ENCODE peak calls at places on chromosome 12, in six cellular contexts. L is IMR-90; D is left lung; R is cardiac muscle cell; I is astrocyte; X is CD4-positive, alpha-beta memory T cell. Z is an unnamed sample. For H3K9me3, the result is how much of the 10 kb centered on the place peaks cover.

GRCh38 chr12:47811070-47811391 is 8.7 kb downstream of the HDAC7 start:
- DNase-seq in I (no peak), R (peak), L (no peak), X (no peak), D (no peak), Z (no peak)

GRCh38 chr12:63440063-63440462 is 228.2 kb downstream of the DPY19L2 start:
- DNase-seq in D (no peak), X (no peak), R (no peak), I (peak), L (no peak), Z (no peak)

GRCh38 chr12:57637364-57637763 is 4.4 kb upstream of the B4GALNT1 start:
- DNase-seq in X (no peak), L (no peak), D (no peak), I (no peak), R (no peak), Z (no peak)

GRCh38 chr12:124328116-124328515 is 33.2 kb downstream of the RFLNA start:
- DNase-seq in D (no peak), X (no peak), I (no peak), R (no peak), L (no peak), Z (no peak)

GRCh38 chr12:78793491-78793890 is 71.1 kb upstream of the SYT1 start:
- DNase-seq in D (no peak), R (no peak), I (peak), X (no peak), L (peak), Z (no peak)

GRCh38 chr12:30257614-30258013 is 438.1 kb downstream of the IPO8 start:
- DNase-seq in L (no peak), R (no peak), X (no peak), D (no peak), I (no peak), Z (no peak)

GRCh38 chr12:80195143-80195726 is 95.9 kb downstream of the OTOGL start:
- DNase-seq in L (peak), X (no peak), R (peak), D (no peak), I (peak), Z (peak)

GRCh38 chr12:121124402-121125109 is 8.1 kb upstream of the P2RX7 start:
- DNase-seq in R (no peak), I (peak), X (no peak), D (no peak), L (peak), Z (no peak)

GRCh38 chr12:47942327-47943230 is 20.8 kb upstream of the TMEM106C start:
- DNase-seq in I (no peak), D (no peak), X (peak), R (no peak), L (no peak), Z (peak)

GRCh38 chr12:13425766-13426165 is 229.2 kb downstream of the EMP1 start:
- DNase-seq in D (no peak), X (no peak), I (peak), R (no peak), L (peak), Z (no peak)

GRCh38 chr12:110778801-110779577 is 36.3 kb upstream of the PPP1CC start:
- DNase-seq in D (no peak), X (no peak), I (no peak), L (no peak), R (no peak), Z (no peak)

GRCh38 chr12:128381961-128382360 is 115.0 kb downstream of the TMEM132C start:
- DNase-seq in L (no peak), R (no peak), I (no peak), D (no peak), X (no peak), Z (no peak)
- H3K9me3 ChIP-seq in L (under half), R (under half), I (under half), D (under half), X (under half), Z (under half)

GRCh38 chr12:127214196-127214595 is 1052.8 kb upstream of the TMEM132C start:
- DNase-seq in R (no peak), L (no peak), I (no peak), D (no peak), X (no peak), Z (no peak)

GRCh38 chr12:127205781-127206535 is 1061.0 kb upstream of the TMEM132C start:
- DNase-seq in I (no peak), D (no peak), R (no peak), X (no peak), L (no peak), Z (no peak)

GRCh38 chr12:127209318-127209717 is 1057.7 kb upstream of the TMEM132C start:
- DNase-seq in X (no peak), R (no peak), D (no peak), L (no peak), I (no peak), Z (no peak)
- H3K9me3 ChIP-seq in X (under half), R (under half), D (under half), L (under half), I (under half), Z (under half)

GRCh38 chr12:34604227-34604626 is 581.9 kb downstream of the ALG10 start:
- DNase-seq in X (no peak), I (no peak), R (no peak), L (no peak), D (no peak), Z (no peak)

GRCh38 chr12:34604631-34605509 is 582.6 kb downstream of the ALG10 start:
- DNase-seq in X (no peak), R (no peak), D (no peak), I (no peak), L (no peak), Z (no peak)

GRCh38 chr12:34601689-34602088 is 579.4 kb downstream of the ALG10 start:
- DNase-seq in L (no peak), I (no peak), X (no peak), R (no peak), D (no peak), Z (no peak)

GRCh38 chr12:34602213-34602940 is 580.1 kb downstream of the ALG10 start:
- DNase-seq in R (no peak), X (no peak), L (no peak), D (no peak), I (no peak), Z (no peak)

DNA sequence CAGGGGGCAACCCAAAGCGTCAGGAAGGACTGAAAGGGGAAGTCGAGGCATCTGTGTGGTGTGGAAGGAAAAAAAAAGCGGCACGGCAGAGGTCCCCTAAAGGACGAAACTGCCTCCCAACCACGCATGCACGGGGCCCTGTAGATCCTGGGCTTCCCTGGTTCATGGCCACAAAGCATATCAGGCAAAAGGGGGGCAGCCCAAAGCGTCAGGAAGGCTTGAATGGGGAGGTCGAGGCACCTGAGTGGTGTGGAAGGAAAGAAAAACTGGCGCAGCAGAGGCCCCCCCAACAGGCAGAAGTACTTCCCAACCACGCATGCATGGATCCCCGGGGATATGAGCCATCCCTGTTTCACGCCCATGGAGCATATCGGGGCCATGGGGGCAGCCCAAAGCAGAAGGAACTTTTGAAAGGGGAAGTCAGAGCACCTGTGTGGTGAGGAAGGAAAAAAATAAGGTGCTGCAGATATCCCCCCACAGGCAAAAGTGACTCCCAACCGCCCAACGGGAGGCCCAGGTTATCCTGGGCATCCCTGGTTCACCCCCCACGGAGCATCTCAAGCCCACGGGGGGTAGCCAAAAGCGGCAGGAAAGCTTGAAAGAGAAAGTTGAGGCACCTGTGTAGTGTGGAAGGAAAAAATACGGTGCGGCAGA is 581.2 kb downstream of the ALG10 start:
- DNase-seq in R (no peak), D (no peak), L (no peak), I (no peak), X (no peak), Z (no peak)
- H3K9me3 ChIP-seq in R (under half), D (under half), L (half or more), I (under half), X (under half), Z (half or more)

DNA sequence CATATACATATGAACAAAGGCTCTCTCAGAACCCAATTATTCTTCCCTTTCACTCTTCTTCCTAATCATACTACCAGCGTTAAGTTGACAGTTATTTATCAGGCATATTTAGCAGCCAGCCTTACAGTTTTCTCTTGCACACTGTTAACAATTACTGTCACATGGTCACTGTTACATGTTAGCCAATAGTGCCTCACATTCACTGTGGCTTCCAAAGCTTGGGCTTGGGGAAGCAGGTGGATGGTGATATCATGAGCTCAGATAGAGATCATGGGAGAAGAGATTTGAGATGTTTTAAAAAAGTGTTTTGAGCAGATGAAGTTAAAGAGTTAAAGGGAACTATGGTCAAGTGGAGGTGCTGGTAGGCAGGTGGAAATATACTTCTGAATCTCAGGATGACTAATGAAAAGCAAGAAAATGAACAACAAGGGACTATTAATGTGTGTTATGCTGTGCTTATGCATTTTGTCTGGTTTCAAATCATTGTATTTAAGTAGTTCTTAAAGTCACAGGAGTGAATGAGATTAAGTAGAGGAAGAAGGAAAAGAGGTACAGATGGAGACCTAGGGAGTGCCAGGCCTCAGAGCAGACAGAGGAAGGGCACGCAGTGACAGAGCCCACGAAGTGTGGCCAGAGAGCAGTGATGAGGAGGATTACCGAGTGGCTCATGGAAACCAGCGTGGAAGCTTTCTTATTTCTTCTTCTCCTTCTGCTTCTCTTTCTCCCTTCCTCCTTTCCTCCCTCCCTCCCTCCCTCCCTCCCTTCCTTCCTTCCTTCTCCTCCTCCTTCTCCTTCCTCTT is 39.6 kb downstream of the BICD1 start:
- DNase-seq in R (no peak), D (no peak), X (no peak), I (no peak), L (no peak), Z (no peak)
- H3K9me3 ChIP-seq in R (under half), D (under half), X (under half), I (under half), L (under half), Z (under half)

DNA sequence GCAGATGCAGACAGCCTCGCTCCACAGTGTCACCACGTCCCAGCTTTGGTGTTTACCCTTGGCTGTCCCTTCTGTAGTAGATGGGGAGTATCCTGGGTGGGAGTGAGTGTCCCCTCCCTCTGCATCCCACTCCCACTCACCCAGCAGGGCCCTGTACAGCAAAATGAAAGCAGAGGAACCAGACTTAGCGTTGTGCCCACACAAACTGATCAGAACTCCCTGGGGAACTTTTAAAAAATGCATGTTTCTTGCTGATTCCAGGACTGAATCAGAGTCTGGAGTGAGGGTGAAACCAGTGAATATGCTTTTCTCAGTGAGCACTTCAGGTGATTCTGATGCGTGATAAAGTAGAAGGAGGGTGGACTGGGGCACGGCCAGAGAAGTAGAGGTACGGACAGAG is 2.9 kb downstream of the ACVRL1 start:
- DNase-seq in I (no peak), L (no peak), X (no peak), R (no peak), D (no peak), Z (no peak)
- H3K9me3 ChIP-seq in I (under half), L (under half), X (under half), R (under half), D (under half), Z (under half)

GRCh38 chr12:132290203-132290540 is 39.2 kb downstream of the GALNT9 start:
- DNase-seq in I (no peak), X (no peak), R (no peak), L (no peak), D (no peak), Z (no peak)

GRCh38 chr12:132295101-132295526 is 34.3 kb downstream of the GALNT9 start:
- DNase-seq in R (no peak), L (no peak), X (no peak), I (no peak), D (no peak), Z (no peak)

GRCh38 chr12:132291402-132292175 is 37.8 kb downstream of the GALNT9 start:
- DNase-seq in R (no peak), D (no peak), L (no peak), I (no peak), X (no peak), Z (no peak)

GRCh38 chr12:132294121-132295034 is 35.0 kb downstream of the GALNT9 start:
- DNase-seq in L (no peak), X (no peak), R (no peak), D (no peak), I (no peak), Z (no peak)

GRCh38 chr12:132292328-132293319 is 36.8 kb downstream of the GALNT9 start:
- DNase-seq in X (no peak), D (no peak), R (no peak), I (no peak), L (no peak), Z (no peak)
- H3K9me3 ChIP-seq in X (under half), D (under half), R (under half), I (under half), L (under half), Z (under half)

GRCh38 chr12:65953621-65954020 is 129.3 kb downstream of the HMGA2 start:
- DNase-seq in R (no peak), L (peak), X (no peak), I (no peak), D (no peak), Z (no peak)

GRCh38 chr12:65955418-65955817 is 131.1 kb downstream of the HMGA2 start:
- DNase-seq in X (no peak), L (no peak), R (no peak), I (no peak), D (no peak), Z (no peak)

GRCh38 chr12:65958456-65958855 is 134.2 kb downstream of the HMGA2 start:
- DNase-seq in D (no peak), R (no peak), I (no peak), L (peak), X (no peak), Z (no peak)

GRCh38 chr12:65959452-65959851 is 135.2 kb downstream of the HMGA2 start:
- DNase-seq in I (no peak), D (no peak), L (no peak), R (no peak), X (no peak), Z (no peak)

DNA sequence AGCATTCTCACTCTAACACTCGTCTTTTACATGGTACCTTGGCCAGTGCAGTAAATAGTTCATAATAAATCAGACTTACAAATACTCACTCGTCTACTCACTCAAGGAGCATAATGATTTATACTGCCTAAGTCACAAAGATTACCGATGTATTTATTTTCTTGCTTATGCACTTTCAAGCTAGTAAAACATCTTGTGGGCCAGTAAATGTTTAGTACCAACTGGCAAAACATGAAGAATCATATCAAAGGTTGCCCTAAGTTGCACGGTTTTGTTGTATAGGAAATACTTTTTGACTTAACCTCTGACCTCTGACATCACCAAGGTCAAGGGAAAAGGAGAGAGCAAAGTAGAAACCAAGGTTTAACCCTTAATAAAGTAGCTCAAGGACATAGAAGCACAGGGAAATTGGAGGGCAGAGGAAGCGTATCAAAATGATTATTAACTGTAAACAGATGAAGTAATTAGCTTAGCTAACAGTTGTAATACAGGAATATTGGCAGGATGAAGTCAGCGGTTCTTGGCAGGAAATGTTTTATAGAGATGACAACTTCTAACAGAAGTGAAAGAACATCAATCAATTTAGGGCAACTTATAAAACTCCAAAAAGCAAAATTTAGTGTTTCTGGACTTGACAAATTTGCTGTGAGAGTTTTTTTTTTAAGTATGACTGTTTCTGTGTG is 131.9 kb downstream of the HMGA2 start:
- DNase-seq in X (no peak), R (no peak), L (no peak), I (no peak), D (no peak), Z (no peak)
- H3K9me3 ChIP-seq in X (under half), R (under half), L (under half), I (under half), D (under half), Z (under half)

GRCh38 chr12:60441577-60441976 is 845.7 kb downstream of the SLC16A7 start:
- DNase-seq in I (no peak), L (no peak), R (no peak), D (no peak), X (no peak), Z (no peak)
- H3K9me3 ChIP-seq in I (under half), L (under half), R (under half), D (under half), X (under half), Z (under half)

DNA sequence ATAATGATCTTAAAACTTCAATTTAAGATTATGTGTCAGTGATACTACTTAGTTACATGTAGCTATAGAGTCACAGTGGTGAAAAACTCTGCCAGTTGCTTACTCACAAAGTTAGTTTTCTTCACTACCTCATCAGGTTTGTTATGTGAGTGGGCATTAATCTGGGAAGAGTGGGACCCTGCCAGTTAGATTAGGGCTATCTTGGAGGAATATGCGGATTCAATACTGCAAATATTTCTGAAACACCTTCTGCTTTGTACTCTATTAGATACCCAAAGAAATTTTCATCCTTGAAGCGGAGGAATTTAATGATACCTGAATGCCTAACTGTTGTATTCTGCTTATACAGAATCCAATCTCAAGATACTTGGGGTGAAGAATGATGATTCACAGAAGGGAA is 25.1 kb downstream of the ZNF268 start:
- DNase-seq in I (no peak), L (no peak), R (no peak), D (no peak), X (no peak), Z (no peak)
- H3K9me3 ChIP-seq in I (half or more), L (half or more), R (under half), D (under half), X (under half), Z (half or more)